ENCODE peak calls at places on chromosome 13, in nine cellular contexts. B is uterus, S is NB4, D is cardiac muscle cell, L is thoracic aorta, P is heart left ventricle, O is SK-N-SH, M is pancreas, Z is Peyer's patch. G is an unnamed sample.

GRCh38 chr13:109730832-109731335 is 55.5 kb downstream of the IRS2 start:
- DNase-seq in B (no peak), P (no peak), S (peak), Z (no peak), D (no peak), O (no peak), L (no peak), M (no peak), G (no peak)

GRCh38 chr13:39016087-39016486 is 21.8 kb downstream of the PROSER1 start:
- DNase-seq in M (no peak), B (no peak), O (no peak), L (no peak), Z (no peak), D (no peak), S (no peak), P (no peak), G (no peak)

GRCh38 chr13:78045916-78046315 is 127.3 kb upstream of the EDNRB start:
- DNase-seq in Z (no peak), D (no peak), P (no peak), L (no peak), B (no peak), O (no peak), M (no peak), S (no peak), G (no peak)

GRCh38 chr13:77349365-77349764 is 22.5 kb upstream of the MYCBP2 start:
- DNase-seq in L (no peak), B (no peak), M (no peak), O (no peak), Z (no peak), D (no peak), S (peak), P (no peak), G (no peak)

GRCh38 chr13:37956536-37956935 is 87.0 kb upstream of the TRPC4 start:
- DNase-seq in D (no peak), B (no peak), O (no peak), M (no peak), L (no peak), P (no peak), S (no peak), Z (no peak), G (no peak)

GRCh38 chr13:39516140-39516539 is 86.9 kb downstream of the LHFPL6 start:
- DNase-seq in D (no peak), S (no peak), M (no peak), O (peak), B (no peak), P (peak), L (no peak), Z (no peak), G (no peak)

GRCh38 chr13:57640582-57640981 is 9.0 kb downstream of the PCDH17 start:
- DNase-seq in P (no peak), O (no peak), S (no peak), B (no peak), Z (no peak), D (no peak), L (no peak), M (no peak), G (no peak)

GRCh38 chr13:22090114-22090513 is 419.2 kb downstream of the FGF9 start:
- DNase-seq in Z (no peak), L (no peak), P (no peak), S (no peak), D (no peak), B (no peak), O (no peak), M (no peak), G (no peak)

GRCh38 chr13:50156140-50156539 is 140.9 kb downstream of the KCNRG start:
- DNase-seq in Z (no peak), S (no peak), B (no peak), P (no peak), M (no peak), L (no peak), D (no peak), O (no peak), G (no peak)

GRCh38 chr13:60463787-60464186 is 66.8 kb downstream of the TDRD3 start:
- DNase-seq in B (no peak), Z (no peak), L (no peak), M (no peak), O (no peak), S (peak), P (no peak), D (no peak), G (no peak)

GRCh38 chr13:19960673-19961015 is 2.1 kb downstream of the ZMYM2 start:
- DNase-seq in S (peak), O (no peak), M (no peak), Z (no peak), D (no peak), B (no peak), L (no peak), P (no peak), G (no peak)

GRCh38 chr13:105952233-105952767 is 583.2 kb downstream of the EFNB2 start:
- DNase-seq in O (no peak), M (no peak), S (no peak), D (no peak), L (no peak), P (no peak), B (no peak), Z (no peak), G (no peak)

GRCh38 chr13:99630269-99630898 is 129.1 kb downstream of the TM9SF2 start:
- DNase-seq in M (no peak), P (no peak), B (no peak), O (no peak), S (no peak), D (no peak), L (no peak), Z (no peak), G (no peak)

GRCh38 chr13:26787961-26788360 is 27.4 kb upstream of the GPR12 start:
- DNase-seq in P (no peak), S (no peak), D (no peak), M (no peak), Z (no peak), L (no peak), O (no peak), B (no peak), G (no peak)

GRCh38 chr13:111267205-111267604 is 53.2 kb upstream of the TEX29 start:
- DNase-seq in L (no peak), S (no peak), M (no peak), O (no peak), D (no peak), P (no peak), Z (no peak), B (no peak), G (no peak)

GRCh38 chr13:100394005-100394695 is 194.4 kb downstream of the GGACT start:
- DNase-seq in O (peak), P (no peak), S (no peak), M (no peak), L (no peak), Z (no peak), B (no peak), D (no peak), G (no peak)

GRCh38 chr13:90696254-90696653 is 651.2 kb upstream of the MIR17HG start:
- DNase-seq in P (no peak), S (no peak), Z (no peak), O (no peak), M (no peak), D (no peak), L (no peak), B (no peak), G (no peak)

GRCh38 chr13:80338781-80339577 is 1.9 kb downstream of the SPRY2 start:
- DNase-seq in O (peak), M (peak), S (peak), D (peak), Z (peak), B (peak), P (peak), L (peak), G (peak)

GRCh38 chr13:105116966-105117365 is 1418.5 kb downstream of the EFNB2 start:
- DNase-seq in Z (no peak), P (no peak), L (no peak), M (no peak), D (no peak), S (no peak), B (no peak), O (no peak), G (no peak)

GRCh38 chr13:48896312-48896711 is 79.4 kb upstream of the FNDC3A start:
- DNase-seq in O (no peak), Z (no peak), D (no peak), L (no peak), M (no peak), B (no peak), P (no peak), S (peak), G (no peak)

GRCh38 chr13:50512602-50513527 is 330.6 kb downstream of the DLEU7 start:
- DNase-seq in D (peak), O (no peak), Z (peak), S (peak), P (peak), L (no peak), B (peak), M (peak), G (no peak)

GRCh38 chr13:73602295-73602694 is 531.9 kb downstream of the KLF12 start:
- DNase-seq in D (no peak), S (no peak), L (no peak), B (no peak), M (no peak), P (no peak), Z (no peak), O (no peak), G (no peak)

GRCh38 chr13:32259116-32259515 is 56.0 kb downstream of the ZAR1L start:
- DNase-seq in M (no peak), S (no peak), L (no peak), B (no peak), O (no peak), Z (no peak), P (no peak), D (no peak), G (no peak)
- TF ChIP-seq CTCF in M (no peak), S (no peak), L (peak), B (no peak), O (no peak), Z (peak), P (no peak), D (no peak), G (no peak)

GRCh38 chr13:28885191-28885590 is 65.1 kb downstream of the MTUS2 start:
- DNase-seq in O (no peak), S (no peak), Z (no peak), B (no peak), D (no peak), L (no peak), P (no peak), M (no peak), G (no peak)
- TF ChIP-seq CTCF in O (no peak), S (no peak), Z (no peak), B (no peak), D (no peak), L (no peak), P (no peak), M (no peak), G (no peak)

DNA sequence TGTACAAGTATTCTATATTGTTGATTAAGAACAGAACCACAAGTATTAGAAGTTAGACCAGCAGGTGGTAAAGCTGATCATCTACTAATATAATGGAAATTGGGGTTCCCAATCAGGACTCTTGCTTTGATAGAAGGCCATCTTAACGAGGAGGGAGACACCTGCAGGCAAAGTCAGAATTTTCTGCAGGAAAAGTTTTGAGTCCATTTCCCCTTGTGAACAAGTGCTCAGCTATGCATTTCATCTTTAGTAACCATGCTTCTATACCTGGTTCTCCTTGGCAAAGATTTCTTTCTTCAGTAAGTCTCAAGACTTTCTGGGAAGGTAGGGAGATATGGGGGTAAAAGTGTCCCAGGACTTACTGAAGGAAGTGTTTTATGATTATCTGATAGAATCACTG is 36.1 kb upstream of the USPL1 start:
- DNase-seq in D (peak), S (peak), B (no peak), L (no peak), M (no peak), P (no peak), O (no peak), Z (no peak), G (peak)
- TF ChIP-seq CTCF in D (peak), S (peak), B (no peak), L (no peak), M (no peak), P (no peak), O (peak), Z (peak), G (no peak)

GRCh38 chr13:92512852-92513251 is 713.8 kb upstream of the GPC6 start:
- DNase-seq in B (no peak), P (no peak), O (no peak), Z (no peak), S (no peak), M (no peak), D (no peak), L (no peak), G (no peak)

GRCh38 chr13:92514420-92515125 is 712.0 kb upstream of the GPC6 start:
- DNase-seq in S (no peak), L (no peak), P (no peak), D (no peak), Z (no peak), M (no peak), B (no peak), O (no peak), G (no peak)

GRCh38 chr13:92513672-92514071 is 712.9 kb upstream of the GPC6 start:
- DNase-seq in P (no peak), B (no peak), M (no peak), S (no peak), O (no peak), Z (no peak), L (no peak), D (no peak), G (no peak)

GRCh38 chr13:92510416-92510815 is 716.2 kb upstream of the GPC6 start:
- DNase-seq in P (no peak), L (no peak), O (no peak), Z (no peak), D (no peak), S (no peak), M (no peak), B (no peak), G (no peak)
- TF ChIP-seq CTCF in P (no peak), L (no peak), O (no peak), Z (no peak), D (no peak), S (no peak), M (no peak), B (no peak), G (no peak)